ENCODE peak calls at places on chromosomes 2 and 18, in five cellular contexts. I is head of caudate nucleus, N is NCI-H1436, Y is NCI-H460, G is T-cell. X is an unnamed sample.

GRCh38 chr2:239230318-239231052 is 170.3 kb downstream of the HDAC4 start:
- DNase-seq in N (no peak), I (peak; percentile 66), Y (no peak), G (no peak), X (no peak)

GRCh38 chr18:48649231-48649630 is 110.4 kb downstream of the CTIF start:
- DNase-seq in N (no peak), G (no peak), Y (no peak), I (no peak), X (no peak)

GRCh38 chr18:69715322-69715721 is 232.4 kb downstream of the CD226 start:
- DNase-seq in G (no peak), I (no peak), Y (no peak), N (no peak), X (no peak)

GRCh38 chr2:45494275-45494977 is 116.6 kb downstream of the SRBD1 start:
- DNase-seq in Y (peak; percentile 52), N (peak; percentile 69), I (no peak), G (no peak), X (peak; percentile 64)

GRCh38 chr2:6580982-6581381 is 284.7 kb downstream of the CMPK2 start:
- DNase-seq in G (no peak), I (no peak), N (no peak), Y (no peak), X (no peak)

GRCh38 chr2:140863713-140864112 is 1267.1 kb downstream of the LRP1B start:
- DNase-seq in N (peak; percentile 50), G (no peak), I (no peak), Y (peak; percentile 65), X (peak; percentile 59)

GRCh38 chr2:160658851-160659250 is 165.2 kb upstream of the RBMS1 start:
- DNase-seq in G (no peak), I (no peak), Y (no peak), N (no peak), X (no peak)

GRCh38 chr18:58559427-58560186 is 69.3 kb downstream of the ALPK2 start:
- DNase-seq in Y (no peak), G (no peak), N (no peak), I (no peak), X (no peak)

GRCh38 chr18:24656571-24656971 is 196.1 kb downstream of the HRH4 start:
- DNase-seq in I (no peak), Y (no peak), N (peak; percentile 79), G (no peak), X (peak; percentile 20)

GRCh38 chr2:29063056-29063455 is 11.3 kb downstream of the PCARE start:
- DNase-seq in I (no peak), G (no peak), Y (no peak), N (no peak), X (no peak)

GRCh38 chr2:173652731-173653426 is 298.2 kb downstream of the CDCA7 start:
- DNase-seq in G (no peak), N (no peak), I (peak; percentile 33), Y (peak; percentile 79), X (no peak)

GRCh38 chr2:38098351-38099095 is 22.6 kb upstream of the CYP1B1 start:
- DNase-seq in I (no peak), G (no peak), N (no peak), Y (no peak), X (no peak)

GRCh38 chr2:86507600-86507999 is 55.6 kb downstream of the CHMP3 start:
- DNase-seq in Y (no peak), N (no peak), I (no peak), G (no peak), X (no peak)

GRCh38 chr2:241659150-241659739 is 21.8 kb downstream of the ATG4B start:
- DNase-seq in G (peak; percentile 18), Y (peak; percentile 74), N (peak; percentile 9), I (peak; percentile 83), X (peak; percentile 72)

GRCh38 chr18:44679056-44679911 is 1.4 kb upstream of the SETBP1 start:
- DNase-seq in G (peak; percentile 56), Y (peak; percentile 75), N (peak; percentile 73), I (peak; percentile 89), X (peak; percentile 81)

GRCh38 chr2:75641587-75641986 is 5.0 kb upstream of the MRPL19 start:
- DNase-seq in G (no peak), I (no peak), N (no peak), Y (no peak), X (no peak)

GRCh38 chr18:75221902-75222301 is 11.3 kb downstream of the TSHZ1 start:
- DNase-seq in Y (no peak), N (no peak), G (no peak), I (no peak), X (no peak)

GRCh38 chr2:37711308-37711731 is 39.9 kb upstream of the CDC42EP3 start:
- DNase-seq in N (no peak), I (no peak), Y (no peak), G (peak; percentile 24), X (no peak)

GRCh38 chr2:159054985-159055384 is 86.5 kb downstream of the TANC1 start:
- DNase-seq in N (no peak), G (no peak), Y (no peak), I (no peak), X (no peak)

GRCh38 chr18:53004798-53005197 is 664.8 kb downstream of the DCC start:
- DNase-seq in G (no peak), I (no peak), N (no peak), Y (no peak), X (no peak)

GRCh38 chr2:65637061-65637460 is 204.7 kb upstream of the SPRED2 start:
- DNase-seq in N (no peak), G (no peak), I (no peak), Y (no peak), X (no peak)

GRCh38 chr18:49708674-49709580 is 104.4 kb downstream of the ACAA2 start:
- DNase-seq in I (no peak), Y (no peak), G (no peak), N (no peak), X (no peak)

GRCh38 chr2:234258562-234259141 is 208.2 kb downstream of the SPP2 start:
- DNase-seq in N (no peak), G (no peak), I (no peak), Y (no peak), X (no peak)

GRCh38 chr2:98240796-98241398 is 105.4 kb upstream of the CNGA3 start:
- DNase-seq in N (no peak), G (no peak), Y (no peak), I (no peak), X (no peak)

GRCh38 chr18:80104364-80104779 is 4.7 kb upstream of the ADNP2 start:
- DNase-seq in N (no peak), G (no peak), Y (no peak), I (no peak), X (peak; percentile 78)

GRCh38 chr18:77059294-77059916 is 73.2 kb downstream of the MBP start:
- DNase-seq in I (peak; percentile 63), N (peak; percentile 44), G (no peak), Y (peak; percentile 48), X (peak; percentile 31)

GRCh38 chr2:12675352-12675795 is 41.4 kb upstream of the TRIB2 start:
- DNase-seq in Y (no peak), G (no peak), I (no peak), N (no peak), X (no peak)

GRCh38 chr2:240466579-240467148 is 31.2 kb downstream of the GPC1 start:
- DNase-seq in N (no peak), G (no peak), Y (no peak), I (no peak), X (peak; percentile 75)

GRCh38 chr18:3525870-3526420 is 76.0 kb downstream of the TGIF1 start:
- DNase-seq in G (peak; percentile 29), N (no peak), Y (no peak), I (peak; percentile 70), X (peak; percentile 26)

GRCh38 chr2:222753251-222753824 is 81.9 kb downstream of the MOGAT1 start:
- DNase-seq in N (no peak), Y (no peak), I (no peak), G (no peak), X (peak; percentile 15)

GRCh38 chr2:168649105-168649504 is 153.3 kb upstream of the NOSTRIN start:
- DNase-seq in I (peak; percentile 45), N (no peak), Y (no peak), G (no peak), X (no peak)

GRCh38 chr2:236755278-236755840 is 185.7 kb downstream of the ACKR3 start:
- DNase-seq in I (no peak), G (no peak), Y (no peak), N (no peak), X (no peak)

GRCh38 chr2:43055086-43055912 is 171.1 kb downstream of the ZFP36L2 start:
- DNase-seq in Y (no peak), N (no peak), I (no peak), G (no peak), X (no peak)

GRCh38 chr2:15311201-15311882 is 249.8 kb downstream of the NBAS start:
- DNase-seq in Y (no peak), N (no peak), I (no peak), G (no peak), X (no peak)

GRCh38 chr2:158202151-158202778 is 100.6 kb downstream of the UPP2 start:
- DNase-seq in N (no peak), G (no peak), I (no peak), Y (no peak), X (no peak)